ENCODE peak calls at places on chromosomes 13 and 19, in eight cellular contexts. H is GM23338, Q is HCT116, Y is IMR-90, R is H9, I is fibroblast of lung, V is PC-3, J is keratinocyte. N is an unnamed sample.

GRCh38 chr19:38734426-38735256 is 9.6 kb downstream of the CAPN12 start:
- DNase-seq in R (peak; percentile 39), V (peak; percentile 35), I (peak; percentile 30), H (no peak), J (no peak), Q (no peak), Y (no peak), N (peak; percentile 94)

GRCh38 chr19:38700350-38700932 is 43.8 kb downstream of the CAPN12 start:
- DNase-seq in J (no peak), V (no peak), H (no peak), I (no peak), Y (no peak), R (no peak), Q (no peak), N (no peak)

GRCh38 chr13:38637576-38637975 is 49.3 kb upstream of the FREM2 start:
- DNase-seq in V (peak; percentile 7), I (no peak), Q (no peak), J (no peak), H (no peak), R (no peak), Y (no peak), N (no peak)

GRCh38 chr13:93789058-93789457 is 562.5 kb downstream of the GPC6 start:
- DNase-seq in V (peak; percentile 73), Y (no peak), J (no peak), R (no peak), I (no peak), Q (no peak), H (no peak), N (no peak)

GRCh38 chr13:73722120-73722519 is 412.1 kb downstream of the KLF12 start:
- DNase-seq in I (peak; percentile 86), J (peak; percentile 62), R (no peak), Q (peak; percentile 51), Y (peak; percentile 77), V (peak; percentile 82), H (peak; percentile 58), N (peak; percentile 38)

GRCh38 chr19:11374449-11375142 is at the start of gene SWSAP1:
- DNase-seq in Y (peak; percentile 99), Q (peak; percentile 99), V (peak; percentile 100), I (peak; percentile 99), H (peak; percentile 100), J (peak; percentile 96), R (peak; percentile 99), N (peak; percentile 100)

GRCh38 chr13:61664821-61665705 is 249.4 kb upstream of the PCDH20 start:
- DNase-seq in I (peak; percentile 56), Q (peak; percentile 10), J (no peak), R (no peak), H (no peak), V (peak; percentile 61), Y (no peak), N (no peak)

GRCh38 chr13:69556540-69557196 is 551.0 kb upstream of the ATXN8OS start:
- DNase-seq in H (no peak), Q (no peak), Y (no peak), R (peak; percentile 29), I (no peak), V (no peak), J (no peak), N (no peak)

GRCh38 chr19:29662278-29662603 is 3.0 kb upstream of the PLEKHF1 start:
- DNase-seq in R (no peak), Y (no peak), J (no peak), V (no peak), I (no peak), Q (no peak), H (no peak), N (no peak)

GRCh38 chr13:30796833-30797601 is 61.7 kb downstream of the ALOX5AP start:
- DNase-seq in J (no peak), Q (no peak), R (no peak), H (no peak), V (peak; percentile 3), Y (peak; percentile 44), I (peak; percentile 81), N (no peak)

GRCh38 chr19:46060012-46060411 is 19.2 kb upstream of the IGFL4 start:
- DNase-seq in J (no peak), Q (no peak), R (no peak), H (no peak), Y (no peak), I (no peak), V (no peak), N (no peak)

GRCh38 chr19:33388817-33389573 is 15.5 kb downstream of the CEBPG start:
- DNase-seq in I (no peak), Q (no peak), V (no peak), Y (no peak), H (no peak), J (no peak), R (no peak), N (peak; percentile 89)

GRCh38 chr19:41565384-41565730 is 10.6 kb upstream of the CEACAM21 start:
- DNase-seq in I (no peak), Y (no peak), H (no peak), R (no peak), Q (no peak), J (no peak), V (no peak), N (no peak)

GRCh38 chr19:41569481-41570150 is 6.3 kb upstream of the CEACAM21 start:
- DNase-seq in R (no peak), V (no peak), J (no peak), Y (no peak), I (no peak), Q (no peak), H (peak; percentile 21), N (no peak)

GRCh38 chr19:41564515-41565383 is 11.2 kb upstream of the CEACAM21 start:
- DNase-seq in I (no peak), J (no peak), R (peak; percentile 55), H (peak; percentile 69), Q (no peak), Y (no peak), V (no peak), N (peak; percentile 50)

GRCh38 chr19:41563847-41564514 is 12.0 kb upstream of the CEACAM21 start:
- DNase-seq in I (no peak), V (peak; percentile 22), Y (no peak), R (peak; percentile 39), H (peak; percentile 51), J (no peak), Q (no peak), N (peak; percentile 32)
- H3K4me2 ChIP-seq in I (no peak overlapping the region), V (no peak overlapping the region), Y (no peak overlapping the region), R (peak overlapping the region; percentile 15), H (peak overlapping the region; percentile 81), J (no peak overlapping the region), Q (peak overlapping the region; percentile 50), N (no peak overlapping the region)

DNA sequence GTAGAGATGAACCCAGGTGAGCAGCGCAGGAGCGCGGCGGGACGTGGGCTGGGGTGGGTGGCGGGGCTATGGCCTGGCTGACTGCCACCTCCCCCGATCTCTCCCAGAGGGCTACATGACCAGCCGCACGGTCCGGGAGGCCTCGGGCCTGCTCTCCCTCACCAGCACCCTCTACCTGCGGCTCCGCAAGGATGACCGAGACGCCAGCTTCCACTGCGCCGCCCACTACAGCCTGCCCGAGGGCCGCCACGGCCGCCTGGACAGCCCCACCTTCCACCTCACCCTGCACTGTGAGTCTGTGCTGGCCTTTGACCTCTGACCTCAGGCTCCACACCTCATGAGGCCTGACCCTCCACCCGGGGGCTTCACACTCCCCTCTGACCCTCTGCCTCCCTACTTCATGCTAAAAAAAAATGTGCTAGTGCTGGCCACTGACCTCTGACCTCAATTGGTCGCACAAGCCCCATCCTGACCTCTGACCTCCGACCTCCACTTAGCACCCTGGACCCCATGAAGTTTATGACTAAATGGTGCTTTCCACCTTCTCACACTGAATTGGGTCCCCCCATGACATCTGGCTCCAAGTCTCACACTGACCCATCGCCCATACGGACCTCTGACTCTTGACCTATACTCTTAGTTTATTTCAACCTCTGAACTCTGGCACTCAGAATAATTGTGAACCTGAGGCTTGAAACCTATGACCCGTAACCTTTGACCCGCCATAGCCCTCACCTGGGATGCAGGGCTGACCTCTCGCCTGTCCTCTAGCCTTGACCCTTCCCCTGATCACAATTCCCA is 4.6 kb downstream of the BCAM start:
- DNase-seq in V (no peak), Q (no peak), I (no peak), J (no peak), Y (no peak), H (peak; percentile 70), R (peak; percentile 70), N (peak; percentile 76)
- TF ChIP-seq CTCF in V (no peak), Q (peak; percentile 8), I (no peak), J (no peak), Y (no peak), H (peak; percentile 49), R (peak; percentile 41), N (no peak)

GRCh38 chr19:41624515-41624914 is 2.4 kb downstream of the CEACAM4 start:
- DNase-seq in H (no peak), R (peak; percentile 8), V (no peak), Y (no peak), J (no peak), I (no peak), Q (no peak), N (no peak)

GRCh38 chr19:41623360-41623759 is 3.5 kb downstream of the CEACAM4 start:
- DNase-seq in H (no peak), I (no peak), Y (no peak), R (peak; percentile 7), V (no peak), J (no peak), Q (no peak), N (no peak)

GRCh38 chr19:41626278-41626677 is 596 bp downstream of the CEACAM4 start:
- DNase-seq in J (no peak), R (no peak), V (no peak), I (no peak), Q (no peak), Y (no peak), H (no peak), N (no peak)

GRCh38 chr19:41627966-41628675 is 1.2 kb upstream of the CEACAM4 start:
- DNase-seq in Y (no peak), J (no peak), V (no peak), R (peak; percentile 6), Q (no peak), I (no peak), H (no peak), N (no peak)

DNA sequence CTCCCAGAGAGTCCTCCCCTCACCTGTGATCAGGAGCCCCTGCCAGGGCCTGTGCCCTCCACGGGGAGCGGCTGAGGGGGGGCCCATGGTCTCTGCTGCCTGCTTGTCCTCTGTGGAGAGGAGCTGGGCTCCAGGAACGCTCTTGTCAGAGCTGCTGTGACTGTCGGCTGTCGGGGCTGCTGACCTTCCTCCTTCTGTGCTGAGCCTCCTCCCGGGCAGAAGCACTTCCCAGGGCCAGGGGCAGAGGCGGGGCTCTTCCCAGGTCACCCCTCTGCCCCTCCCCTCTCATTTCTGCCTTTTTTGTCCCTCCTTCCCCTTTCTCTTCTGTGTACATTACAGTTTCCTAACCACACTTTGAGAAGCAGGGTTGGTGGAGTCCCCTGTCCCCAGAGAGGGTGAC is at the start of gene CEACAM4:
- DNase-seq in I (no peak), H (no peak), Y (no peak), V (no peak), Q (no peak), R (peak; percentile 13), J (no peak), N (no peak)
- H3K4me2 ChIP-seq in I (no peak within 1 kb of the TSS), H (no peak within 1 kb of the TSS), Y (no peak within 1 kb of the TSS), V (no peak within 1 kb of the TSS), Q (no peak within 1 kb of the TSS), R (no peak within 1 kb of the TSS), J (no peak within 1 kb of the TSS), N (no peak within 1 kb of the TSS)

DNA sequence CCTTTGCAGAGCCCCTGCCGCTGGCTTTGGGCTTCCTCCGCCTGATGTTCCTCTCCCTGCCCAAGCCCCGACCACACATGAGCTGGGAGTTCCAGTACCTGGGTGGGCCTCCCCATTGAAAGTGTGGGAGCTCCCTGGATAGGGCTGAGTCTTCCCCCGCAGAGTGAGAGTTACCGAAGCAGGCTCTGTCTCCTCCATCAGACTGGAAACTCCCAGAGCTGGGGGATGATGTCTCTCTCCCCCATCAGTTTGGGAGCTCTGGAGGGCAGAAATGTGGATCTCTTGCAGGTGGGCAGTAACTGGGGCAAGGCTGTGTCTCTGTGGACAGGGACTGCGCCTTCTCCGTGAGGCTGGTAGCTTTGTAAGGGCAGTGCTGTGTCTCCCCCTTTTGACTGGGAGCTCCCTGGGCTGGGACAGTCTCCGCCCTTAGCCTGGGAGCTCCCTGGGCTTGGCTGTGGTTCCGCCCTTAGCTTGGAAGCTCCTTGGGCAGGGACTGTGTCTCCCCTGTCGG is 767 bp downstream of the DCAF15 start:
- DNase-seq in R (peak; percentile 50), I (peak; percentile 52), J (no peak), V (peak; percentile 46), H (peak; percentile 46), Y (peak; percentile 39), Q (no peak), N (peak; percentile 99)
- TF ChIP-seq CTCF in R (no peak), I (peak; percentile 22), J (no peak), V (peak; percentile 29), H (peak; percentile 49), Y (peak; percentile 26), Q (no peak), N (peak; percentile 32)

N was measured in osteoblast.